ENCODE peak calls at places on chromosomes 16 and 17, in ten cellular contexts. K, C, L, N, Z, J, Q, T, Y and P are unnamed samples.

GRCh38 chr16:83520596-83520995 is 287.2 kb upstream of the HSBP1 start:
- DNase-seq in N (no peak), L (no peak), Z (no peak), T (no peak), Q (no peak), Y (no peak), J (no peak), C (no peak), K (no peak), P (no peak)

GRCh38 chr17:17403899-17404576 is 72.8 kb upstream of the MED9 start:
- DNase-seq in Z (no peak), Y (no peak), L (peak), T (peak), J (no peak), Q (no peak), K (peak), N (no peak), C (no peak), P (peak)

GRCh38 chr17:55168970-55169687 is 95.6 kb upstream of the HLF start:
- DNase-seq in Z (no peak), Q (no peak), C (no peak), T (no peak), K (no peak), N (peak), J (no peak), L (no peak), Y (no peak), P (no peak)

GRCh38 chr17:63436523-63437110 is 9.5 kb downstream of the CYB561 start:
- DNase-seq in J (peak), Z (no peak), N (no peak), T (no peak), Q (no peak), C (no peak), K (peak), L (peak), Y (no peak), P (no peak)

GRCh38 chr16:75267631-75268264 is 16.3 kb upstream of the BCAR1 start:
- DNase-seq in L (peak), T (no peak), N (no peak), Q (no peak), K (peak), Z (peak), J (no peak), C (peak), Y (peak), P (no peak)

GRCh38 chr16:17304814-17305169 is 166.0 kb downstream of the XYLT1 start:
- DNase-seq in T (no peak), L (no peak), K (no peak), N (no peak), Y (no peak), Q (no peak), C (no peak), J (no peak), Z (no peak), P (no peak)

GRCh38 chr16:84085774-84086173 is 31.0 kb downstream of the MBTPS1 start:
- DNase-seq in Y (no peak), K (no peak), L (no peak), N (no peak), Q (no peak), C (no peak), Z (no peak), T (no peak), J (no peak), P (no peak)

GRCh38 chr17:9575381-9576072 is at the start of gene STX8:
- DNase-seq in Y (peak), C (peak), L (peak), J (peak), K (peak), Z (no peak), Q (peak), N (peak), T (peak), P (peak)

GRCh38 chr16:51430716-51431369 is 279.8 kb upstream of the SALL1 start:
- DNase-seq in K (no peak), N (no peak), Y (no peak), Z (no peak), C (peak), L (no peak), T (no peak), Q (no peak), J (no peak), P (no peak)

GRCh38 chr17:6556121-6557039 is at the start of gene PITPNM3:
- DNase-seq in K (no peak), C (no peak), Q (no peak), Y (no peak), L (no peak), N (no peak), T (no peak), J (peak), Z (no peak), P (no peak)

GRCh38 chr16:54687043-54687655 is 243.5 kb upstream of the IRX5 start:
- DNase-seq in J (no peak), L (no peak), Y (peak), N (no peak), T (no peak), Z (peak), C (no peak), Q (no peak), K (no peak), P (no peak)